ENCODE peak calls at places on chromosomes 5 and 9, in six cellular contexts. One of them, this sample, is unnamed.

GRCh38 chr5:156201793-156202388 is 125.1 kb upstream of the SGCD start:
- DNase-seq in fibroblast of the aortic adventitia: no peak
- DNase-seq in BE2C: no peak
- DNase-seq in fibroblast of pulmonary artery: peak
- DNase-seq in WERI-Rb-1: no peak
- DNase-seq in cardiac fibroblast: peak
- DNase-seq in this sample: no peak

GRCh38 chr9:113220467-113221002 is 542 bp downstream of the FKBP15 start:
- DNase-seq in WERI-Rb-1: no peak
- DNase-seq in fibroblast of the aortic adventitia: no peak
- DNase-seq in fibroblast of pulmonary artery: no peak
- DNase-seq in BE2C: no peak
- DNase-seq in cardiac fibroblast: no peak
- DNase-seq in this sample: no peak

GRCh38 chr5:169024426-169024825 is 276.5 kb downstream of the SLIT3 start:
- DNase-seq in fibroblast of the aortic adventitia: no peak
- DNase-seq in fibroblast of pulmonary artery: peak
- DNase-seq in WERI-Rb-1: no peak
- DNase-seq in BE2C: no peak
- DNase-seq in cardiac fibroblast: peak
- DNase-seq in this sample: no peak

GRCh38 chr5:3359642-3360041 is 236.0 kb upstream of the IRX1 start:
- DNase-seq in cardiac fibroblast: no peak
- DNase-seq in fibroblast of pulmonary artery: no peak
- DNase-seq in fibroblast of the aortic adventitia: no peak
- DNase-seq in WERI-Rb-1: no peak
- DNase-seq in BE2C: no peak
- DNase-seq in this sample: no peak

GRCh38 chr5:117095803-117096332 is 521.2 kb upstream of the SEMA6A start:
- DNase-seq in fibroblast of the aortic adventitia: no peak
- DNase-seq in WERI-Rb-1: no peak
- DNase-seq in BE2C: no peak
- DNase-seq in fibroblast of pulmonary artery: no peak
- DNase-seq in cardiac fibroblast: no peak
- DNase-seq in this sample: no peak

GRCh38 chr5:83507431-83507830 is 35.9 kb downstream of the VCAN start:
- DNase-seq in fibroblast of the aortic adventitia: peak
- DNase-seq in WERI-Rb-1: no peak
- DNase-seq in cardiac fibroblast: no peak
- DNase-seq in BE2C: no peak
- DNase-seq in fibroblast of pulmonary artery: no peak
- DNase-seq in this sample: no peak

GRCh38 chr5:172007795-172008465 is 1.5 kb upstream of the FBXW11 start:
- DNase-seq in BE2C: no peak
- DNase-seq in WERI-Rb-1: no peak
- DNase-seq in cardiac fibroblast: peak
- DNase-seq in fibroblast of the aortic adventitia: peak
- DNase-seq in fibroblast of pulmonary artery: peak
- DNase-seq in this sample: no peak

GRCh38 chr9:100352201-100352726 is 478 bp downstream of the TEX10 start:
- DNase-seq in BE2C: peak
- DNase-seq in fibroblast of pulmonary artery: no peak
- DNase-seq in WERI-Rb-1: peak
- DNase-seq in fibroblast of the aortic adventitia: peak
- DNase-seq in cardiac fibroblast: peak
- DNase-seq in this sample: peak

GRCh38 chr5:145680169-145680568 is 155.0 kb downstream of the PRELID2 start:
- DNase-seq in BE2C: no peak
- DNase-seq in fibroblast of the aortic adventitia: no peak
- DNase-seq in fibroblast of pulmonary artery: no peak
- DNase-seq in cardiac fibroblast: no peak
- DNase-seq in WERI-Rb-1: peak
- DNase-seq in this sample: peak

GRCh38 chr9:87725356-87725899 is 491 bp upstream of the CTSL start:
- DNase-seq in fibroblast of the aortic adventitia: no peak
- DNase-seq in WERI-Rb-1: no peak
- DNase-seq in BE2C: no peak
- DNase-seq in fibroblast of pulmonary artery: peak
- DNase-seq in cardiac fibroblast: peak
- DNase-seq in this sample: no peak

GRCh38 chr5:38725419-38725865 is 120.4 kb upstream of the OSMR start:
- DNase-seq in fibroblast of the aortic adventitia: no peak
- DNase-seq in BE2C: no peak
- DNase-seq in WERI-Rb-1: no peak
- DNase-seq in fibroblast of pulmonary artery: no peak
- DNase-seq in cardiac fibroblast: no peak
- DNase-seq in this sample: no peak

GRCh38 chr5:151903243-151903653 is 21.4 kb downstream of the GLRA1 start:
- DNase-seq in cardiac fibroblast: no peak
- DNase-seq in fibroblast of the aortic adventitia: no peak
- DNase-seq in BE2C: no peak
- DNase-seq in fibroblast of pulmonary artery: no peak
- DNase-seq in WERI-Rb-1: peak
- DNase-seq in this sample: no peak

GRCh38 chr9:128103589-128103962 is 24.0 kb downstream of the PTGES2 start:
- DNase-seq in cardiac fibroblast: no peak
- DNase-seq in BE2C: no peak
- DNase-seq in WERI-Rb-1: peak
- DNase-seq in fibroblast of the aortic adventitia: no peak
- DNase-seq in fibroblast of pulmonary artery: no peak
- DNase-seq in this sample: peak

GRCh38 chr9:133406039-133406438 is 11.8 kb downstream of the REXO4 start:
- DNase-seq in cardiac fibroblast: no peak
- DNase-seq in fibroblast of the aortic adventitia: no peak
- DNase-seq in BE2C: no peak
- DNase-seq in WERI-Rb-1: no peak
- DNase-seq in fibroblast of pulmonary artery: no peak
- DNase-seq in this sample: no peak

GRCh38 chr5:127013407-127013806 is 17.0 kb downstream of the MARCHF3 start:
- DNase-seq in fibroblast of the aortic adventitia: no peak
- DNase-seq in cardiac fibroblast: no peak
- DNase-seq in BE2C: no peak
- DNase-seq in WERI-Rb-1: no peak
- DNase-seq in fibroblast of pulmonary artery: no peak
- DNase-seq in this sample: no peak

GRCh38 chr5:4901305-4901751 is 238.8 kb upstream of the ADAMTS16 start:
- DNase-seq in BE2C: no peak
- DNase-seq in fibroblast of the aortic adventitia: no peak
- DNase-seq in cardiac fibroblast: no peak
- DNase-seq in WERI-Rb-1: no peak
- DNase-seq in fibroblast of pulmonary artery: no peak
- DNase-seq in this sample: no peak

GRCh38 chr9:120733190-120733589 is 18.9 kb upstream of the MEGF9 start:
- DNase-seq in BE2C: no peak
- DNase-seq in fibroblast of pulmonary artery: peak
- DNase-seq in cardiac fibroblast: peak
- DNase-seq in WERI-Rb-1: no peak
- DNase-seq in fibroblast of the aortic adventitia: peak
- DNase-seq in this sample: no peak

GRCh38 chr5:154370119-154370518 is 75.7 kb upstream of the SAP30L start:
- DNase-seq in cardiac fibroblast: no peak
- DNase-seq in WERI-Rb-1: no peak
- DNase-seq in BE2C: no peak
- DNase-seq in fibroblast of the aortic adventitia: no peak
- DNase-seq in fibroblast of pulmonary artery: no peak
- DNase-seq in this sample: no peak

GRCh38 chr9:33921967-33922895 is 105.3 kb downstream of the UBE2R2 start:
- DNase-seq in WERI-Rb-1: peak
- DNase-seq in BE2C: peak
- DNase-seq in fibroblast of pulmonary artery: peak
- DNase-seq in cardiac fibroblast: peak
- DNase-seq in fibroblast of the aortic adventitia: peak
- DNase-seq in this sample: no peak

GRCh38 chr9:136385015-136385414 is 11.5 kb upstream of the CARD9 start:
- DNase-seq in fibroblast of pulmonary artery: no peak
- DNase-seq in fibroblast of the aortic adventitia: no peak
- DNase-seq in BE2C: no peak
- DNase-seq in WERI-Rb-1: no peak
- DNase-seq in cardiac fibroblast: no peak
- DNase-seq in this sample: no peak

GRCh38 chr5:9922719-9923118 is 292.6 kb upstream of the TAS2R1 start:
- DNase-seq in cardiac fibroblast: no peak
- DNase-seq in BE2C: no peak
- DNase-seq in fibroblast of the aortic adventitia: no peak
- DNase-seq in WERI-Rb-1: no peak
- DNase-seq in fibroblast of pulmonary artery: no peak
- DNase-seq in this sample: no peak

GRCh38 chr5:112419050-112419595 is at the start of gene EPB41L4A:
- DNase-seq in BE2C: peak
- DNase-seq in fibroblast of the aortic adventitia: no peak
- DNase-seq in WERI-Rb-1: peak
- DNase-seq in fibroblast of pulmonary artery: peak
- DNase-seq in cardiac fibroblast: peak
- DNase-seq in this sample: peak

DNA sequence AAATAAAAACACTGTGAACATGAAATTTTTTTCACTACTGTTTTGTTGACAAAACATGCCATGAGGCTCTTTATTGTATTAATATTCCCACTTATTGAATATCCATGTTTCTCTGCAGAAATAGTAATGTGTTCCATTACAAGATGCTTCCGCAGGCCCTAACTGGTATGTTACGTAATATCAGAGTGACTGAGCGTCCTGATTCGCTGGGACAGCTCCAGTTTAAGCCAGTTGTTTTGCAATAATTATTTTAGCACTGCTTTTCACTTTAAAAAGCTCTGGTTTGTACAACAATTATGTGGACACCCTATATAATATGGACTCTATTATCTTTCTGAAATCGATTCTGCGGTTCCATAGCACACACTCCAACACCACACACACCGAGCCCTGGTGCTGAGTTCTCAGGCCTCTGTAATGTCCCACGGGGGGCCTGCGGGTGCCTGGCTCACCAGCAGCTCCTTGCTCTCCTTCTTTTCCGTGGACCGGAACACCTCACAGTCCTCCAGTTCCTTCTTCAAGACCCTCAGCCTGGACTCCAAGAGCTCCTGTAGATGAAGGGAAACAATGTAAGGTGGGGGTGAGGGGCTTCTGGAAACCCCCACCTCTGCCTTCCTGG is 1.8 kb downstream of the TRIM7 start:
- DNase-seq in BE2C: no peak
- DNase-seq in WERI-Rb-1: no peak
- DNase-seq in cardiac fibroblast: peak
- DNase-seq in fibroblast of the aortic adventitia: peak
- DNase-seq in fibroblast of pulmonary artery: peak
- DNase-seq in this sample: no peak
- H3K4me3 ChIP-seq in BE2C: no peak
- H3K4me3 ChIP-seq in WERI-Rb-1: no peak
- H3K4me3 ChIP-seq in cardiac fibroblast: no peak
- H3K4me3 ChIP-seq in fibroblast of the aortic adventitia: no peak
- H3K4me3 ChIP-seq in fibroblast of pulmonary artery: no peak
- H3K4me3 ChIP-seq in this sample: no peak

GRCh38 chr9:101731429-101731828 is 7.0 kb downstream of the GRIN3A start:
- DNase-seq in fibroblast of the aortic adventitia: no peak
- DNase-seq in cardiac fibroblast: no peak
- DNase-seq in BE2C: no peak
- DNase-seq in WERI-Rb-1: no peak
- DNase-seq in fibroblast of pulmonary artery: no peak
- DNase-seq in this sample: no peak

GRCh38 chr9:101727621-101728524 is 10.6 kb downstream of the GRIN3A start:
- DNase-seq in fibroblast of pulmonary artery: peak
- DNase-seq in WERI-Rb-1: peak
- DNase-seq in BE2C: no peak
- DNase-seq in cardiac fibroblast: peak
- DNase-seq in fibroblast of the aortic adventitia: peak
- DNase-seq in this sample: peak
- TF ChIP-seq CTCF in fibroblast of pulmonary artery: peak
- TF ChIP-seq CTCF in WERI-Rb-1: peak
- TF ChIP-seq CTCF in BE2C: peak
- TF ChIP-seq CTCF in cardiac fibroblast: peak
- TF ChIP-seq CTCF in fibroblast of the aortic adventitia: peak
- TF ChIP-seq CTCF in this sample: peak

DNA sequence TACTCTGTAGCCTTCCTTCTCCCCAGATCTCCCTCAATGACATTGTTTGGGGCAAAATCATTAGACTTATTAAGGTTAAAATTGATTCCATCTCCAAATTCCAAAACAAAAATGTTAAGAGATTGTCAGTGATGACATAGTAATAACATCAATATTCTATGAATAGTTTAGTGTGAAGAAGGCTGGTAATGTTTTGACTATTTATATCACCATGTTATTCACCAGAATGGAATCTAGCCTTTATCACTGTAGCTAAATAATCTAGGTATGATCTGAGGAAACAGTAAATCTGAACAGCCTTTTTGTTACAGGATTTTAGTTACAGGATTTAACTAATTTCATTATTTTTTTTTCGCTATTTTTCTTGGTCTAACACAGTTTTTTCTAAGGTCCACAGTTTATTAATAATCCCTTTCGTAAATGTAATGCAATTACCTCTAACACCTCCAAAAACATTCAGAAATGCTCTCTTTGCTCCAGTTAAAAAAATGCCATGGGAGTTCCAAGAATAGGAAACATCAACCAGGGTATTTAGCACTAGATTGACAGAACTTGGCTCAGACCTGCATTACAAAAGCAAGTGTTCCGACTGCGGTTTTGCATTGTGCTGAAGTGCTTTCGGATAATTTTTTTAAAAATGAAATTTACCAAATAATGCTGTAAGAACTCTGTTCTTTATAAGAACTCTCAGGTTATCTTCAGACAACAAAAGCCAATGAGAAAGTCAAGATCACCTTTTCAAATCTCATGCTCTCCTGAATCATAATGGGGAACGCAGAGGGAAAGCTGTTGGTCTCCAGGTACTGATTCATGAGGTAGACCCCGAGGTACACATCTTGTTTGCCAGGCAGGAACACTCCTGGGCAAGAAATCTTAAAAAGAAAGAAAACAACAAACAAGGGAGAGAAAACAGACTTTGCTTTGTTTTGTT is 664 bp upstream of the PLPP6 start:
- DNase-seq in BE2C: no peak
- DNase-seq in cardiac fibroblast: no peak
- DNase-seq in WERI-Rb-1: no peak
- DNase-seq in fibroblast of the aortic adventitia: peak
- DNase-seq in fibroblast of pulmonary artery: peak
- DNase-seq in this sample: no peak
- H3K4me3 ChIP-seq in BE2C: peak
- H3K4me3 ChIP-seq in cardiac fibroblast: peak
- H3K4me3 ChIP-seq in WERI-Rb-1: peak
- H3K4me3 ChIP-seq in fibroblast of the aortic adventitia: peak
- H3K4me3 ChIP-seq in fibroblast of pulmonary artery: peak
- H3K4me3 ChIP-seq in this sample: no peak

DNA sequence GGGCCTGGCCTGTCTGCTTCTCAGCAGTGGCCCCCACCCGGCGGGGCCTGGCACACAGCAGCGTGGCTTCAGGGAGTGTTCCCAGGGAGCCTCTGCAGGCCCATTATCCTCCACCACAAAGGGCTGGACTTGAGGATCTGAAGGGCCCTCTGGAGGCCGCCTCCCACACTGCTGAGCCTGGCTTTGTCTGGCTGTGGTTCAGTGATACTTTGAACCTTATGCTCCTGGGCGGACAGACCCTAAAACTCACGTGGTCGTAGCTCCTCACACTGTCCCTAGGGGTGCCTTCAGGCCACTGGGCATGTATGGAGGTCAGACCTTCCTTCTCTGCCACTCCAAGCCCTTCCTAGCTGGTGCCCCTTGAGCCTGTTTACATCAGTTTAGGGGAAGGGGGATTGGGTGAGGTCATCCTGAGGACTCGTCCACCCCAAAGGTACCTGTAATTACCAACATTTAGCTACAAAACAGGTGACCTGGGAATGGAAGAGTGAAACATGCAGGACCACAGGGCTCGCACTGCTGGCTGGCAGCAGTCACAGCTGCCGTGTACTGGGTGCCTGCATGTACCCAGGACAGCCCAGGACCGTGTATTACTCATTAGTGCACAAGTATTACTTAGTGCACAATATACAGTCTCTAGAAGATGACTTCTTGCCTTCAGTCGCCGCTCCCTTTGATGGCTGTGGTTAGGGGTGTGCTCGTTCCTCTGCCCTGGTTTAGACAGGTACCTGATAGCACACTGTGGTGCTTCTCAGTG is 8.5 kb downstream of the GRHPR start:
- DNase-seq in fibroblast of the aortic adventitia: no peak
- DNase-seq in cardiac fibroblast: no peak
- DNase-seq in BE2C: peak
- DNase-seq in WERI-Rb-1: peak
- DNase-seq in fibroblast of pulmonary artery: no peak
- DNase-seq in this sample: peak
- TF ChIP-seq CTCF in fibroblast of the aortic adventitia: no peak
- TF ChIP-seq CTCF in cardiac fibroblast: no peak
- TF ChIP-seq CTCF in BE2C: peak
- TF ChIP-seq CTCF in WERI-Rb-1: peak
- TF ChIP-seq CTCF in fibroblast of pulmonary artery: no peak
- TF ChIP-seq CTCF in this sample: no peak

This sample was measured in Caco-2.